ENCODE peak calls at places on chromosomes 13 and 19, in five cellular contexts. U is LoVo, R is HS-5, X is hepatic stellate cell, E is cerebellar cortex. Z is an unnamed sample.

GRCh38 chr13:90293793-90294361 is 1053.6 kb upstream of the MIR17HG start:
- DNase-seq in R (no peak), E (no peak), U (no peak), X (no peak), Z (no peak)

GRCh38 chr13:80469841-80470378 is 129.0 kb upstream of the SPRY2 start:
- DNase-seq in U (no peak), X (peak), R (peak), E (peak), Z (no peak)

GRCh38 chr19:14497347-14497921 is 1.5 kb upstream of the GIPC1 start:
- DNase-seq in X (no peak), E (peak), U (no peak), R (no peak), Z (peak)

GRCh38 chr19:4567584-4568071 is 8.1 kb upstream of the SEMA6B start:
- DNase-seq in X (peak), E (peak), U (no peak), R (no peak), Z (peak)

GRCh38 chr19:3653865-3654513 is 27.4 kb upstream of the CACTIN start:
- DNase-seq in X (no peak), R (no peak), U (no peak), E (no peak), Z (no peak)

GRCh38 chr13:50152224-50152623 is 137.0 kb downstream of the KCNRG start:
- DNase-seq in U (no peak), R (no peak), E (no peak), X (no peak), Z (no peak)

GRCh38 chr19:40549007-40549708 is 27.5 kb upstream of the SHKBP1 start:
- DNase-seq in U (no peak), X (no peak), E (peak), R (no peak), Z (no peak)

GRCh38 chr13:45781553-45782326 is 69.8 kb downstream of the SIAH3 start:
- DNase-seq in U (peak), E (peak), R (no peak), X (no peak), Z (no peak)

GRCh38 chr19:14434543-14435319 is 1.6 kb downstream of the PKN1 start:
- DNase-seq in R (peak), X (peak), U (peak), E (no peak), Z (no peak)

GRCh38 chr19:19632661-19633060 is 4.6 kb upstream of the LPAR2 start:
- DNase-seq in X (no peak), E (no peak), R (no peak), U (no peak), Z (no peak)

GRCh38 chr19:39906283-39906682 is 28.2 kb downstream of the FCGBP start:
- DNase-seq in X (no peak), U (no peak), E (no peak), R (no peak), Z (no peak)

GRCh38 chr19:56403261-56403660 is 871 bp upstream of the ZNF583 start:
- DNase-seq in U (no peak), E (no peak), X (peak), R (no peak), Z (no peak)

GRCh38 chr13:39448831-39449230 is 154.2 kb downstream of the LHFPL6 start:
- DNase-seq in E (peak), X (no peak), U (no peak), R (no peak), Z (no peak)

GRCh38 chr13:114151565-114152284 is 19.3 kb upstream of the RASA3 start:
- DNase-seq in X (no peak), R (no peak), U (peak), E (no peak), Z (no peak)

GRCh38 chr19:48861313-48861712 is 7.1 kb downstream of the PLEKHA4 start:
- DNase-seq in E (no peak), R (no peak), X (no peak), U (no peak), Z (no peak)

GRCh38 chr13:30338331-30338851 is 31.0 kb upstream of the KATNAL1 start:
- DNase-seq in R (no peak), X (no peak), U (peak), E (no peak), Z (no peak)

GRCh38 chr19:7988307-7988706 is 17.1 kb downstream of the ELAVL1 start:
- DNase-seq in E (no peak), X (no peak), U (no peak), R (no peak), Z (no peak)

GRCh38 chr19:12884926-12885748 is 1.9 kb downstream of the KLF1 start:
- DNase-seq in R (no peak), U (peak), E (no peak), X (peak), Z (peak)

GRCh38 chr19:2494447-2495129 is 18.7 kb downstream of the GADD45B start:
- DNase-seq in R (no peak), E (peak), U (peak), X (peak), Z (no peak)

GRCh38 chr19:7500811-7501450 is 12.1 kb upstream of the PEX11G start:
- DNase-seq in U (peak), R (no peak), E (peak), X (peak), Z (peak)

GRCh38 chr19:35040826-35041547 is 534 bp upstream of the HPN start:
- DNase-seq in U (no peak), E (peak), R (no peak), X (peak), Z (no peak)

GRCh38 chr13:110055089-110055488 is 251.9 kb downstream of the COL4A1 start:
- DNase-seq in E (no peak), X (no peak), U (no peak), R (no peak), Z (no peak)

GRCh38 chr19:50968709-50969412 is 530 bp downstream of the KLK6 start:
- DNase-seq in E (no peak), U (no peak), X (no peak), R (no peak), Z (no peak)

GRCh38 chr13:99302637-99303505 is 4.3 kb downstream of the GPR183 start:
- DNase-seq in R (no peak), X (no peak), U (no peak), E (no peak), Z (no peak)

GRCh38 chr19:8393871-8394250 is 3.7 kb downstream of the RAB11B start:
- DNase-seq in R (no peak), E (no peak), U (no peak), X (no peak), Z (peak)

GRCh38 chr13:42656136-42656535 is 82.2 kb downstream of the TNFSF11 start:
- DNase-seq in U (no peak), X (no peak), R (no peak), E (no peak), Z (no peak)

GRCh38 chr19:17294051-17294891 is 9.0 kb downstream of the ABHD8 start:
- DNase-seq in E (no peak), R (no peak), X (no peak), U (peak), Z (no peak)

GRCh38 chr19:6233051-6233826 is 46.5 kb downstream of the MLLT1 start:
- DNase-seq in R (no peak), E (no peak), U (no peak), X (no peak), Z (no peak)